ENCODE peak calls at places on chromosomes 11 and 22, in ten cellular contexts. Q is NCI-H1930, R is H9, A is Daoy, P is type B pancreatic cell, C is adipocyte, E is NCI-H1105 treated with DMSO at 0.1 percent for 48 hours, I is globus pallidus, X is T-helper 1 cell, N is activated gamma-delta T cell treated with Interleukin-2 at 50 U/mL for 16 hours. J is an unnamed sample.

GRCh38 chr11:58866788-58867187 is 22.3 kb upstream of the GLYATL2 start:
- DNase-seq in N (no peak), E (no peak), Q (no peak), R (no peak), I (no peak), C (no peak), P (no peak), A (peak; percentile 13), X (no peak), J (no peak)

GRCh38 chr22:50485221-50486131 is 1.2 kb upstream of the MIOX start:
- DNase-seq in X (no peak), I (no peak), Q (no peak), R (no peak), A (peak; percentile 59), E (peak; percentile 24), N (no peak), P (no peak), C (no peak), J (peak; percentile 61)

GRCh38 chr22:42964994-42965699 is 49.8 kb downstream of the PACSIN2 start:
- DNase-seq in Q (no peak), I (no peak), E (no peak), X (no peak), A (no peak), C (no peak), N (no peak), P (no peak), R (peak; percentile 54), J (peak; percentile 97)

GRCh38 chr22:48277868-48278581 is 1515.6 kb downstream of the TBC1D22A start:
- DNase-seq in N (no peak), X (no peak), A (no peak), I (peak; percentile 65), E (no peak), Q (no peak), P (no peak), R (no peak), C (no peak), J (no peak)

GRCh38 chr11:27248430-27249207 is 114.4 kb downstream of the CCDC34 start:
- DNase-seq in X (no peak), R (peak; percentile 51), Q (no peak), A (no peak), E (no peak), N (no peak), P (no peak), I (peak; percentile 25), C (no peak), J (no peak)

GRCh38 chr11:117187799-117188481 is 9.4 kb downstream of the SIDT2 start:
- DNase-seq in X (no peak), Q (no peak), A (no peak), P (peak; percentile 57), R (no peak), N (no peak), C (no peak), I (no peak), E (no peak), J (no peak)

GRCh38 chr11:121687961-121688566 is 235.3 kb upstream of the SORL1-AS1 start:
- DNase-seq in N (no peak), E (peak; percentile 17), I (no peak), R (peak; percentile 62), C (peak; percentile 78), X (no peak), Q (peak; percentile 66), A (peak; percentile 63), P (no peak), J (peak; percentile 95)

GRCh38 chr11:73493838-73494598 is 103.9 kb downstream of the FAM168A start:
- DNase-seq in E (no peak), Q (no peak), N (no peak), X (no peak), C (peak; percentile 32), P (no peak), A (peak; percentile 70), R (peak; percentile 73), I (peak; percentile 18), J (no peak)